ENCODE peak calls at places on chromosome 9, in four cellular contexts. U is HepG2, J is GM12878, K is K562. N is an unnamed sample.

GRCh38 chr9:125432715-125433385 is 171.2 kb downstream of the GAPVD1 start:
- DNase-seq in U (no peak), J (no peak), K (no peak), N (no peak)

GRCh38 chr9:14346301-14346721 is 32.4 kb upstream of the NFIB start:
- DNase-seq in U (no peak), J (no peak), K (no peak), N (no peak)

GRCh38 chr9:91714020-91714721 is 235.9 kb downstream of the ROR2 start:
- DNase-seq in U (no peak), J (no peak), K (peak), N (peak)

GRCh38 chr9:33294670-33295432 is 4.5 kb downstream of the NFX1 start:
- DNase-seq in U (no peak), J (no peak), K (no peak), N (no peak)

GRCh38 chr9:137200311-137201204 is at the start of gene TPRN:
- DNase-seq in U (peak), J (peak), K (peak), N (peak)

GRCh38 chr9:89597711-89598707 is 6.8 kb upstream of the GADD45G start:
- DNase-seq in U (peak), J (no peak), K (peak), N (peak)

GRCh38 chr9:33272061-33272460 is 7.2 kb downstream of the CHMP5 start:
- DNase-seq in U (no peak), J (no peak), K (no peak), N (no peak)

GRCh38 chr9:131837836-131838235 is 98.0 kb upstream of the RAPGEF1 start:
- DNase-seq in U (no peak), J (no peak), K (no peak), N (no peak)

GRCh38 chr9:123863164-123863855 is 66.6 kb downstream of the DENND1A start:
- DNase-seq in U (no peak), J (no peak), K (no peak), N (no peak)
- TF ChIP-seq FOXM1 in U (no peak), J (no peak), K (no peak), N (no peak)

GRCh38 chr9:114694146-114694545 is 12.2 kb upstream of the TEX48 start:
- DNase-seq in U (no peak), J (no peak), K (no peak), N (no peak)
- TF ChIP-seq SP1 in U (no peak), J (no peak), K (no peak), N (no peak)

GRCh38 chr9:73738741-73739530 is 587.3 kb downstream of the ANXA1 start:
- DNase-seq in U (no peak), J (no peak), K (no peak), N (no peak)
- TF ChIP-seq TARDBP in U (no peak), J (no peak), K (no peak), N (no peak)

GRCh38 chr9:30382271-30382670 is 2002.2 kb upstream of the ACO1 start:
- DNase-seq in U (no peak), J (no peak), K (no peak), N (no peak)
- TF ChIP-seq FOXM1 in U (no peak), J (no peak), K (no peak), N (no peak)